ENCODE peak calls at places on chromosome 15, in six cellular contexts. One of them, this sample, is unnamed.

GRCh38 chr15:72341361-72341760 is 21.4 kb upstream of the CELF6 start:
- DNase-seq in OCI-LY7: no peak
- DNase-seq in DND-41: no peak
- DNase-seq in H9: peak
- DNase-seq in MM.1S: no peak
- DNase-seq in IMR-90: no peak
- DNase-seq in this sample: no peak

GRCh38 chr15:66878761-66879160 is 176.7 kb downstream of the SMAD6 start:
- DNase-seq in MM.1S: no peak
- DNase-seq in IMR-90: no peak
- DNase-seq in DND-41: no peak
- DNase-seq in OCI-LY7: peak
- DNase-seq in H9: no peak
- DNase-seq in this sample: no peak

GRCh38 chr15:90343391-90343790 is 8.7 kb upstream of the ZNF774 start:
- DNase-seq in H9: no peak
- DNase-seq in OCI-LY7: no peak
- DNase-seq in IMR-90: peak
- DNase-seq in MM.1S: no peak
- DNase-seq in DND-41: no peak
- DNase-seq in this sample: peak

GRCh38 chr15:39426552-39427532 is 154.0 kb upstream of the THBS1 start:
- DNase-seq in MM.1S: peak
- DNase-seq in H9: no peak
- DNase-seq in IMR-90: peak
- DNase-seq in OCI-LY7: no peak
- DNase-seq in DND-41: peak
- DNase-seq in this sample: peak

GRCh38 chr15:100112061-100112420 is 229.7 kb downstream of the ADAMTS17 start:
- DNase-seq in H9: no peak
- DNase-seq in OCI-LY7: no peak
- DNase-seq in DND-41: no peak
- DNase-seq in MM.1S: no peak
- DNase-seq in IMR-90: no peak
- DNase-seq in this sample: no peak

GRCh38 chr15:95994418-95994817 is 336.1 kb upstream of the NR2F2 start:
- DNase-seq in IMR-90: peak
- DNase-seq in H9: no peak
- DNase-seq in MM.1S: no peak
- DNase-seq in OCI-LY7: no peak
- DNase-seq in DND-41: no peak
- DNase-seq in this sample: peak

GRCh38 chr15:79025201-79025600 is 65.4 kb downstream of the RASGRF1 start:
- DNase-seq in OCI-LY7: peak
- DNase-seq in IMR-90: no peak
- DNase-seq in DND-41: peak
- DNase-seq in H9: no peak
- DNase-seq in MM.1S: no peak
- DNase-seq in this sample: no peak

GRCh38 chr15:37045859-37046318 is 54.5 kb downstream of the MEIS2 start:
- DNase-seq in IMR-90: no peak
- DNase-seq in OCI-LY7: no peak
- DNase-seq in MM.1S: no peak
- DNase-seq in DND-41: no peak
- DNase-seq in H9: peak
- DNase-seq in this sample: no peak

GRCh38 chr15:62711691-62712454 is 330.7 kb upstream of the TPM1 start:
- DNase-seq in OCI-LY7: no peak
- DNase-seq in DND-41: no peak
- DNase-seq in H9: no peak
- DNase-seq in IMR-90: peak
- DNase-seq in MM.1S: no peak
- DNase-seq in this sample: peak

GRCh38 chr15:84725001-84725491 is 9.1 kb upstream of the SEC11A start:
- DNase-seq in IMR-90: peak
- DNase-seq in MM.1S: peak
- DNase-seq in DND-41: peak
- DNase-seq in OCI-LY7: peak
- DNase-seq in H9: no peak
- DNase-seq in this sample: peak

GRCh38 chr15:48414015-48414414 is 82.8 kb downstream of the DUT start:
- DNase-seq in MM.1S: no peak
- DNase-seq in IMR-90: peak
- DNase-seq in OCI-LY7: no peak
- DNase-seq in H9: no peak
- DNase-seq in DND-41: no peak
- DNase-seq in this sample: peak

GRCh38 chr15:80732148-80732547 is 37.0 kb downstream of the ABHD17C start:
- DNase-seq in MM.1S: no peak
- DNase-seq in IMR-90: no peak
- DNase-seq in OCI-LY7: no peak
- DNase-seq in H9: no peak
- DNase-seq in DND-41: no peak
- DNase-seq in this sample: no peak

DNA sequence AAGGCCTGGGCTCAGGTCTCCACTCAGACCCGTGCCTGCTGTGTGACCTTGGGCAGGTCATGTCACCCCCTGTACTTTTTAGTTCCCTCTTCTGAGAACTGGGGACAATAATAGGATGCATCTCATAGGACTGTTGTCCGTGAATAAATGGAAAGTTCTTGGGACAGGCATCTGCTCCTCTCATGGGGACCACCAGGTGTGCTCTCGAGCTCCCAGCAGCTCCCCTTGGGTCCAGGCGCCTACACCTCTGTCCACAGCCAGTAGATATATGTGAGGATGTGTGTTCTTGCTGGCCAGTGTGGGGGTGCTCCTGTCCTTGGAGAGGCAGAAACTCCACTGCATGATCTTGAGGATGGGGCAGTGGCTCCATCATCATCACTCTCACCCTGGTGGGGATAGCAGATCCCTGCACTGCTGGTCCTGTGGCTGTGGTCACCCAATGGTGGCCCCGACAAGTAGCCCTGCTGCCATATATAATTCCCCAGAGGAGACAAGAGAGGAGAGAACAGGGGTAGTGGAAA is 257.6 kb upstream of the TLE3 start:
- DNase-seq in OCI-LY7: peak
- DNase-seq in IMR-90: no peak
- DNase-seq in H9: no peak
- DNase-seq in MM.1S: no peak
- DNase-seq in DND-41: no peak
- DNase-seq in this sample: no peak
- TF ChIP-seq CTCF in OCI-LY7: peak
- TF ChIP-seq CTCF in IMR-90: no peak
- TF ChIP-seq CTCF in H9: peak
- TF ChIP-seq CTCF in MM.1S: no peak
- TF ChIP-seq CTCF in DND-41: peak
- TF ChIP-seq CTCF in this sample: no peak

GRCh38 chr15:101521563-101521962 is 32.1 kb upstream of the PCSK6 start:
- DNase-seq in DND-41: no peak
- DNase-seq in MM.1S: no peak
- DNase-seq in OCI-LY7: no peak
- DNase-seq in IMR-90: no peak
- DNase-seq in H9: no peak
- DNase-seq in this sample: no peak
- H2AFZ ChIP-seq in DND-41: peak
- H2AFZ ChIP-seq in MM.1S: no peak
- H2AFZ ChIP-seq in OCI-LY7: no peak
- H2AFZ ChIP-seq in IMR-90: no peak
- H2AFZ ChIP-seq in H9: no peak
- H2AFZ ChIP-seq in this sample: no peak

GRCh38 chr15:68598171-68599152 is 19.7 kb downstream of the CORO2B start:
- DNase-seq in DND-41: no peak
- DNase-seq in H9: no peak
- DNase-seq in MM.1S: no peak
- DNase-seq in IMR-90: no peak
- DNase-seq in OCI-LY7: no peak
- DNase-seq in this sample: no peak

GRCh38 chr15:68601206-68602197 is 22.7 kb downstream of the CORO2B start:
- DNase-seq in OCI-LY7: no peak
- DNase-seq in DND-41: no peak
- DNase-seq in IMR-90: no peak
- DNase-seq in H9: no peak
- DNase-seq in MM.1S: no peak
- DNase-seq in this sample: no peak

GRCh38 chr15:68597581-68597980 is 18.8 kb downstream of the CORO2B start:
- DNase-seq in OCI-LY7: no peak
- DNase-seq in MM.1S: no peak
- DNase-seq in IMR-90: no peak
- DNase-seq in DND-41: no peak
- DNase-seq in H9: no peak
- DNase-seq in this sample: no peak

GRCh38 chr15:68599560-68600071 is 20.8 kb downstream of the CORO2B start:
- DNase-seq in H9: peak
- DNase-seq in MM.1S: no peak
- DNase-seq in IMR-90: peak
- DNase-seq in OCI-LY7: peak
- DNase-seq in DND-41: no peak
- DNase-seq in this sample: peak

DNA sequence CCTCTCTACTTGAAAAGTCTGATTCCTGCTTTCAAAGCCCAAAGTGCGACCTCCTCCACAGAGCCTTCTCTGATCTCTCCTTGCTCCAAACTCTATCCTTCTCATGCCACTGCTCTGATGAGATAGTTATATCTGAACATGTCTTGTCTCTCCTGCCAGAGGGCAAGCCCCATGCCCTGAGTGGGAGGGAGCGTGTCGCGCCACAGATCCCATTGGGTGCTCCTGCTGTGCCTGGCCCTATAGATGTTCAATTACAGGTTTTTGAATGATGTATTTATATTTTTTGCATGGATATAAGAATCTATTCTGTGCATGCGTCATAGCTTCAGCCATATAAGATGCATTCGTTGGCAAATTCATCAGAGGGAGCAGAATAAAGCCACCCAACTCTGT is 20.4 kb downstream of the CORO2B start:
- DNase-seq in IMR-90: no peak
- DNase-seq in DND-41: no peak
- DNase-seq in OCI-LY7: no peak
- DNase-seq in MM.1S: no peak
- DNase-seq in H9: no peak
- DNase-seq in this sample: no peak
- TF ChIP-seq CTCF in IMR-90: no peak
- TF ChIP-seq CTCF in DND-41: no peak
- TF ChIP-seq CTCF in OCI-LY7: no peak
- TF ChIP-seq CTCF in MM.1S: no peak
- TF ChIP-seq CTCF in H9: no peak
- TF ChIP-seq CTCF in this sample: no peak

GRCh38 chr15:52184721-52185120 is 6.5 kb downstream of the GNB5 start:
- DNase-seq in OCI-LY7: no peak
- DNase-seq in DND-41: no peak
- DNase-seq in H9: no peak
- DNase-seq in MM.1S: no peak
- DNase-seq in IMR-90: no peak
- DNase-seq in this sample: no peak
- H2AFZ ChIP-seq in OCI-LY7: no peak
- H2AFZ ChIP-seq in DND-41: no peak
- H2AFZ ChIP-seq in H9: no peak
- H2AFZ ChIP-seq in MM.1S: no peak
- H2AFZ ChIP-seq in IMR-90: no peak
- H2AFZ ChIP-seq in this sample: no peak

GRCh38 chr15:50150349-50150748 is 31.3 kb upstream of the ATP8B4 start:
- DNase-seq in DND-41: no peak
- DNase-seq in MM.1S: no peak
- DNase-seq in H9: no peak
- DNase-seq in OCI-LY7: no peak
- DNase-seq in IMR-90: no peak
- DNase-seq in this sample: no peak
- TF ChIP-seq CTCF in DND-41: no peak
- TF ChIP-seq CTCF in MM.1S: no peak
- TF ChIP-seq CTCF in H9: no peak
- TF ChIP-seq CTCF in OCI-LY7: no peak
- TF ChIP-seq CTCF in IMR-90: no peak
- TF ChIP-seq CTCF in this sample: no peak

GRCh38 chr15:63906266-63906584 is 72.5 kb upstream of the HERC1 start:
- DNase-seq in IMR-90: no peak
- DNase-seq in H9: no peak
- DNase-seq in DND-41: no peak
- DNase-seq in MM.1S: no peak
- DNase-seq in OCI-LY7: no peak
- DNase-seq in this sample: no peak

GRCh38 chr15:63907521-63907920 is 73.8 kb upstream of the HERC1 start:
- DNase-seq in DND-41: no peak
- DNase-seq in H9: no peak
- DNase-seq in IMR-90: no peak
- DNase-seq in MM.1S: no peak
- DNase-seq in OCI-LY7: no peak
- DNase-seq in this sample: no peak

GRCh38 chr15:63904042-63904441 is 70.3 kb upstream of the HERC1 start:
- DNase-seq in DND-41: no peak
- DNase-seq in OCI-LY7: no peak
- DNase-seq in H9: no peak
- DNase-seq in IMR-90: no peak
- DNase-seq in MM.1S: no peak
- DNase-seq in this sample: no peak

GRCh38 chr15:63905131-63905530 is 71.4 kb upstream of the HERC1 start:
- DNase-seq in IMR-90: no peak
- DNase-seq in MM.1S: no peak
- DNase-seq in DND-41: no peak
- DNase-seq in OCI-LY7: no peak
- DNase-seq in H9: no peak
- DNase-seq in this sample: no peak

GRCh38 chr15:63905558-63906265 is 72.0 kb upstream of the HERC1 start:
- DNase-seq in IMR-90: no peak
- DNase-seq in H9: no peak
- DNase-seq in MM.1S: no peak
- DNase-seq in OCI-LY7: no peak
- DNase-seq in DND-41: no peak
- DNase-seq in this sample: no peak
- H2AFZ ChIP-seq in IMR-90: no peak
- H2AFZ ChIP-seq in H9: no peak
- H2AFZ ChIP-seq in MM.1S: no peak
- H2AFZ ChIP-seq in OCI-LY7: no peak
- H2AFZ ChIP-seq in DND-41: no peak
- H2AFZ ChIP-seq in this sample: no peak

GRCh38 chr15:27017168-27017809 is 46.3 kb downstream of the GABRG3 start:
- DNase-seq in MM.1S: peak
- DNase-seq in H9: peak
- DNase-seq in OCI-LY7: peak
- DNase-seq in IMR-90: peak
- DNase-seq in DND-41: peak
- DNase-seq in this sample: peak
- TF ChIP-seq CTCF in MM.1S: peak
- TF ChIP-seq CTCF in H9: peak
- TF ChIP-seq CTCF in OCI-LY7: peak
- TF ChIP-seq CTCF in IMR-90: peak
- TF ChIP-seq CTCF in DND-41: peak
- TF ChIP-seq CTCF in this sample: peak

GRCh38 chr15:41494922-41495735 is 1.5 kb downstream of the ITPKA start:
- DNase-seq in H9: peak
- DNase-seq in MM.1S: no peak
- DNase-seq in DND-41: no peak
- DNase-seq in OCI-LY7: peak
- DNase-seq in IMR-90: no peak
- DNase-seq in this sample: no peak
- H2AFZ ChIP-seq in H9: no peak
- H2AFZ ChIP-seq in MM.1S: no peak
- H2AFZ ChIP-seq in DND-41: no peak
- H2AFZ ChIP-seq in OCI-LY7: no peak
- H2AFZ ChIP-seq in IMR-90: peak
- H2AFZ ChIP-seq in this sample: no peak

This sample was measured in astrocyte.